ENCODE peak calls at places on chromosome 10, in eight cellular contexts. Z is sigmoid colon, G is HepG2, C is K562, O is transverse colon, M is H1, U is GM12878, W is upper lobe of left lung. S is an unnamed sample.
A peak's percentile ranks its signal among the peaks of the same experiment; 100 is the strongest.

GRCh38 chr10:60810437-60811182 is 32.3 kb downstream of the CDK1 start:
- DNase-seq in Z (no peak), G (peak; percentile 18), C (no peak), O (no peak), M (no peak), U (no peak), W (no peak), S (peak; percentile 35)

GRCh38 chr10:619710-620109 is 69.8 kb downstream of the DIP2C start:
- DNase-seq in Z (no peak), G (no peak), C (no peak), O (no peak), M (no peak), U (no peak), W (no peak), S (no peak)

GRCh38 chr10:73647211-73647874 is 6.1 kb upstream of the MYOZ1 start:
- DNase-seq in Z (peak; percentile 83), G (no peak), C (no peak), O (peak; percentile 50), M (peak; percentile 86), U (no peak), W (peak; percentile 89), S (peak; percentile 57)

GRCh38 chr10:4981722-4982471 is 18.7 kb downstream of the AKR1C1 start:
- DNase-seq in Z (no peak), G (peak; percentile 79), C (peak; percentile 63), O (peak; percentile 51), M (peak; percentile 47), U (no peak), W (no peak), S (peak; percentile 74)

GRCh38 chr10:4704034-4704545 is 121.9 kb upstream of the AKR1E2 start:
- DNase-seq in Z (no peak), G (no peak), C (no peak), O (peak; percentile 17), M (no peak), U (no peak), W (no peak), S (no peak)

GRCh38 chr10:100803908-100804307 is 58.5 kb downstream of the PAX2 start:
- DNase-seq in Z (peak; percentile 25), G (no peak), C (no peak), O (no peak), M (no peak), U (no peak), W (no peak), S (no peak)

GRCh38 chr10:26211781-26212444 is 4.7 kb upstream of the GAD2 start:
- DNase-seq in Z (no peak), G (no peak), C (no peak), O (no peak), M (peak; percentile 73), U (no peak), W (peak; percentile 78), S (no peak)

GRCh38 chr10:88062798-88063472 is 199.5 kb downstream of the PTEN start:
- DNase-seq in Z (no peak), G (peak; percentile 56), C (no peak), O (no peak), M (no peak), U (no peak), W (no peak), S (no peak)

GRCh38 chr10:100516847-100517246 is 2.8 kb downstream of the SEC31B start:
- DNase-seq in Z (no peak), G (peak; percentile 24), C (peak; percentile 28), O (no peak), M (no peak), U (no peak), W (no peak), S (no peak)

GRCh38 chr10:68792115-68792514 is 35.2 kb upstream of the STOX1 start:
- DNase-seq in Z (no peak), G (no peak), C (no peak), O (no peak), M (no peak), U (no peak), W (no peak), S (no peak)

GRCh38 chr10:14416308-14416700 is 85.6 kb upstream of the FRMD4A start:
- DNase-seq in Z (no peak), G (no peak), C (no peak), O (no peak), M (no peak), U (no peak), W (no peak), S (no peak)

GRCh38 chr10:8051109-8051781 is 3.2 kb upstream of the GATA3 start:
- DNase-seq in Z (no peak), G (no peak), C (no peak), O (no peak), M (peak; percentile 81), U (no peak), W (peak; percentile 82), S (no peak)

GRCh38 chr10:69045441-69046300 is 42.2 kb upstream of the SRGN start:
- DNase-seq in Z (no peak), G (no peak), C (no peak), O (no peak), M (no peak), U (peak; percentile 93), W (no peak), S (no peak)

GRCh38 chr10:24894728-24895127 is 57.7 kb downstream of the PRTFDC1 start:
- DNase-seq in Z (no peak), G (no peak), C (no peak), O (no peak), M (no peak), U (no peak), W (no peak), S (no peak)

GRCh38 chr10:21167288-21168010 is 270.3 kb upstream of the NEBL start:
- DNase-seq in Z (no peak), G (no peak), C (no peak), O (no peak), M (no peak), U (no peak), W (no peak), S (no peak)

GRCh38 chr10:110075726-110076125 is 67.9 kb downstream of the ADD3 start:
- DNase-seq in Z (no peak), G (no peak), C (no peak), O (no peak), M (no peak), U (no peak), W (no peak), S (no peak)

GRCh38 chr10:110076559-110077318 is 69.0 kb downstream of the ADD3 start:
- DNase-seq in Z (peak; percentile 84), G (peak; percentile 93), C (peak; percentile 11), O (peak; percentile 51), M (no peak), U (peak; percentile 76), W (no peak), S (no peak)

GRCh38 chr10:110074986-110075664 is 67.3 kb downstream of the ADD3 start:
- DNase-seq in Z (no peak), G (no peak), C (no peak), O (no peak), M (no peak), U (no peak), W (no peak), S (no peak)

GRCh38 chr10:110077436-110078120 is 69.8 kb downstream of the ADD3 start:
- DNase-seq in Z (no peak), G (peak; percentile 81), C (no peak), O (no peak), M (no peak), U (no peak), W (no peak), S (no peak)

GRCh38 chr10:110078317-110078716 is 70.5 kb downstream of the ADD3 start:
- DNase-seq in Z (no peak), G (no peak), C (no peak), O (no peak), M (no peak), U (no peak), W (no peak), S (no peak)
- H3K4me1 ChIP-seq in Z (peaks cover 26% of the 10 kb centered on the region), G (peaks cover 71% of the 10 kb centered on the region), C (peaks cover 62% of the 10 kb centered on the region), O (peaks cover 96% of the 10 kb centered on the region), M (peaks cover 7% of the 10 kb centered on the region), U (peaks cover 28% of the 10 kb centered on the region), W (peaks cover 79% of the 10 kb centered on the region), S (peaks cover 50% of the 10 kb centered on the region)

GRCh38 chr10:58157076-58157766 is 110.5 kb downstream of the IPMK start:
- DNase-seq in Z (no peak), G (no peak), C (no peak), O (no peak), M (no peak), U (no peak), W (no peak), S (peak; percentile 46)
- TF ChIP-seq POLR2AphosphoS5 in Z (no peak), G (no peak), C (no peak), O (no peak), M (no peak), U (no peak), W (no peak), S (no peak)

DNA sequence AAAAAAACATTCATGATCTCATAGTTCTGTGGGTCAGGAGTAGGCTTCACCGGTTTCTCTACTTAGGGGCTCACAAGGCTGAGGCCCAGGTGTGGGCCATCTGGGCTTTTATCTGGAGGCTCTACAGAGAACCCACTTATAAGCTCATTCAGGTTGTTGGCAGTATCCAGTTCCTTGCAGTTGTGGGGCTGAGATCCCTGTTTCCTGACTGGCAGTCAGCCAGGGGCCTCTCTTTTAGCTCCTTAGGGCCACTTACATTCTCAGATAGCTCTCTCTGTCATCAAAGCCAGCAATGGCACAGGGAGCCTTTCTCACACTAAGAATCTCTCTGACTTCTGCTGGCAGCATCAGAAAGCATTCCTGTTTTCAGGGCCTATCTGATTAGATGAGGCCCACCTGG is 18.2 kb upstream of the HECTD2 start:
- DNase-seq in Z (no peak), G (no peak), C (no peak), O (no peak), M (no peak), U (no peak), W (no peak), S (no peak)
- TF ChIP-seq EP300 in Z (no peak), G (no peak), C (no peak), O (no peak), M (no peak), U (no peak), W (no peak), S (no peak)

GRCh38 chr10:102306710-102307109 is 61.4 kb downstream of the GBF1 start:
- DNase-seq in Z (no peak), G (no peak), C (no peak), O (no peak), M (no peak), U (no peak), W (no peak), S (no peak)

GRCh38 chr10:102309916-102310315 is 64.6 kb downstream of the GBF1 start:
- DNase-seq in Z (no peak), G (no peak), C (no peak), O (no peak), M (no peak), U (no peak), W (no peak), S (no peak)

GRCh38 chr10:102311025-102311420 is 65.7 kb downstream of the GBF1 start:
- DNase-seq in Z (no peak), G (no peak), C (no peak), O (no peak), M (no peak), U (no peak), W (no peak), S (no peak)

GRCh38 chr10:102310356-102311024 is 65.2 kb downstream of the GBF1 start:
- DNase-seq in Z (no peak), G (peak; percentile 76), C (no peak), O (no peak), M (no peak), U (no peak), W (no peak), S (no peak)

DNA sequence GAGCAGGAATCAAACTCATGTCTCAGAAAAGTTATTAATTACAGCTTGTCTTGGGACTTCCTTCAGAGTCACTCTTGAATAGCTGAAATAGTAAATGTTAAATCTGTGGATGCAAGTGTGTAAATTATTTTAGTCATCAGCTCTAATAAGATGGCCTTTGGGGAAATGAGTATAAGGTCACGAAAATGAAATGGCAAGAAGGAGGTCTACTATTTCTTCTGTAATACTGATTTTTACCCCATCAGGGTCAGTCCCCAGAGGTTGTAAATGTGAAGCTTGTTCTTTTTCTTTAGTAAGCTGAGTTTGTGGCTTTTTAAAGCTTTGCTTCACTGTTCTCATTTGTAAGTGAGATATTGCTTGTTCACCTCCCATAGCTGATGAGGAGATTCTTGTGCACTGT is 63.9 kb downstream of the GBF1 start:
- DNase-seq in Z (no peak), G (no peak), C (no peak), O (no peak), M (no peak), U (no peak), W (no peak), S (no peak)
- H3K4me1 ChIP-seq in Z (peaks cover 35% of the 10 kb centered on the region), G (peaks cover 27% of the 10 kb centered on the region), C (no peaks in the 10 kb centered on the region), O (peaks cover 39% of the 10 kb centered on the region), M (no peaks in the 10 kb centered on the region), U (no peaks in the 10 kb centered on the region), W (peaks cover 16% of the 10 kb centered on the region), S (peaks cover 50% of the 10 kb centered on the region)

S was measured in stomach.